ENCODE peak calls at places on chromosomes 13 and 19, in five cellular contexts. H, W, S, L and X are unnamed samples.

GRCh38 chr19:17058236-17058635 is 17.0 kb downstream of the HAUS8 start:
- DNase-seq in H (no peak), W (no peak), S (no peak), L (no peak), X (no peak)

GRCh38 chr13:110126391-110126961 is 180.5 kb downstream of the COL4A1 start:
- DNase-seq in H (peak; percentile 78), W (peak; percentile 90), S (no peak), L (peak; percentile 58), X (peak; percentile 76)

GRCh38 chr13:59545007-59545406 is 618.7 kb downstream of the DIAPH3 start:
- DNase-seq in H (no peak), W (no peak), S (no peak), L (no peak), X (peak; percentile 30)

GRCh38 chr19:1967087-1967608 is 26.2 kb downstream of the CSNK1G2 start:
- DNase-seq in H (no peak), W (no peak), S (no peak), L (no peak), X (no peak)

GRCh38 chr19:38319421-38320258 is at the start of gene KCNK6:
- DNase-seq in H (peak; percentile 66), W (no peak), S (no peak), L (peak; percentile 59), X (peak; percentile 87)

GRCh38 chr13:36981156-36981743 is 17.9 kb downstream of the ALG5 start:
- DNase-seq in H (no peak), W (no peak), S (peak; percentile 9), L (no peak), X (peak; percentile 24)

GRCh38 chr13:77724092-77724491 is 26.6 kb downstream of the SLAIN1 start:
- DNase-seq in H (no peak), W (no peak), S (no peak), L (no peak), X (no peak)

GRCh38 chr13:20175907-20176652 is 15.2 kb upstream of the GJA3 start:
- DNase-seq in H (no peak), W (no peak), S (no peak), L (no peak), X (no peak)

GRCh38 chr13:64912141-64912540 is 2318.0 kb downstream of the PCDH9 start:
- DNase-seq in H (no peak), W (peak; percentile 55), S (no peak), L (no peak), X (no peak)

GRCh38 chr13:60369242-60369641 is 27.8 kb upstream of the TDRD3 start:
- DNase-seq in H (no peak), W (no peak), S (no peak), L (no peak), X (no peak)

GRCh38 chr19:2255982-2256685 is at the start of gene JSRP1:
- DNase-seq in H (no peak), W (no peak), S (no peak), L (no peak), X (peak; percentile 76)

GRCh38 chr19:14916848-14917247 is 24.4 kb upstream of the OR7C2 start:
- DNase-seq in H (no peak), W (no peak), S (no peak), L (no peak), X (peak; percentile 40)

GRCh38 chr13:32594339-32594738 is 8.1 kb downstream of the PDS5B start:
- DNase-seq in H (no peak), W (no peak), S (no peak), L (no peak), X (no peak)

GRCh38 chr13:41610426-41610825 is 153.1 kb downstream of the RGCC start:
- DNase-seq in H (peak; percentile 45), W (peak; percentile 76), S (no peak), L (peak; percentile 32), X (no peak)

GRCh38 chr13:41222259-41222852 is 28.0 kb upstream of the KBTBD7 start:
- DNase-seq in H (peak; percentile 36), W (peak; percentile 67), S (peak; percentile 59), L (peak; percentile 23), X (peak; percentile 57)

GRCh38 chr19:46925548-46925950 is 64.8 kb downstream of the ARHGAP35 start:
- DNase-seq in H (no peak), W (no peak), S (no peak), L (no peak), X (no peak)

GRCh38 chr19:18468517-18468916 is 30.6 kb upstream of the ISYNA1 start:
- DNase-seq in H (no peak), W (no peak), S (no peak), L (no peak), X (no peak)

GRCh38 chr13:99911069-99911964 is 60.2 kb downstream of the ZIC5 start:
- DNase-seq in H (no peak), W (no peak), S (no peak), L (no peak), X (peak; percentile 41)

GRCh38 chr13:32164622-32165268 is 133.2 kb downstream of the FRY start:
- DNase-seq in H (no peak), W (peak; percentile 73), S (peak; percentile 60), L (no peak), X (peak; percentile 37)

GRCh38 chr13:24176351-24177101 is 16.0 kb downstream of the SPATA13 start:
- DNase-seq in H (no peak), W (no peak), S (no peak), L (no peak), X (no peak)

GRCh38 chr19:12668937-12669271 is 2.3 kb downstream of the WDR83 start:
- DNase-seq in H (peak; percentile 46), W (peak; percentile 60), S (peak; percentile 79), L (peak; percentile 47), X (peak; percentile 77)

GRCh38 chr13:62110079-62110478 is 694.4 kb upstream of the PCDH20 start:
- DNase-seq in H (no peak), W (no peak), S (no peak), L (no peak), X (no peak)

GRCh38 chr13:63304497-63304896 is 1888.8 kb upstream of the PCDH20 start:
- DNase-seq in H (no peak), W (no peak), S (no peak), L (no peak), X (no peak)

GRCh38 chr13:66427330-66427990 is 802.7 kb downstream of the PCDH9 start:
- DNase-seq in H (no peak), W (no peak), S (no peak), L (no peak), X (no peak)

DNA sequence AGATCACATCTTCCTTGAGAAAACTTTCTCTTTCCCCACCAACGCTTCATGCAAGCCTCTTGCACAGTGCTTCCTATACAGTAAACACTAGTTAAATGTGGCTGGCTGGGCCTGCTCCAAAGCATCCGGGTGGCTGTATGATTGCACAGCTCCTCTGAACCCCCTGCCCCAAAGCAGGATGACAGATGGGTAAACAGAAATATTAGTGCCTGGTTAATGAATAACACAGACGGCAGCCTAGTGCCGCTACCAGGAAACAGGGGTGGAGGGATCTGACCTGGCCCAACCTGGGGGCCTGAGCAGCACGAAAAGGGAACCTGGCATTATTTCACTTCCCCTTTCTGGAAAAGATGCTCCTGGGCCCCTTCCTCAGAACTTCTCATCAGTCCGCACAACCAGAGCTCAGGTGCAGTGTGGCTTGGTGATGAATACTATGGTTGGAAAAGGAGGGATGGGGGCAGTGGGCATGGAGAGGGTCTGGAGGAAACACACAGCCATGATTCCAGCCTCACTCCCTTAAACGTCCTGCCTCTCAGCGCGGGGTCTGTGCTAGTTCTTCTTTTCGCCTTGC is 10.8 kb downstream of the FFAR2 start:
- DNase-seq in H (no peak), W (no peak), S (no peak), L (no peak), X (no peak)
- H3K4me3 ChIP-seq in H (no peak overlapping the region), W (no peak overlapping the region), S (no peak overlapping the region), L (no peak overlapping the region), X (no peak overlapping the region)

GRCh38 chr19:39416152-39416551 is 3.7 kb downstream of the PLEKHG2 start:
- DNase-seq in H (no peak), W (no peak), S (no peak), L (no peak), X (peak; percentile 43)

GRCh38 chr19:39416626-39417120 is 4.2 kb downstream of the PLEKHG2 start:
- DNase-seq in H (no peak), W (no peak), S (no peak), L (peak; percentile 31), X (peak; percentile 86)

GRCh38 chr19:39413903-39414608 is 1.6 kb downstream of the PLEKHG2 start:
- DNase-seq in H (no peak), W (no peak), S (peak; percentile 52), L (peak; percentile 47), X (peak; percentile 75)

GRCh38 chr19:39413269-39413902 is 917 bp downstream of the PLEKHG2 start:
- DNase-seq in H (peak; percentile 90), W (no peak), S (peak; percentile 70), L (peak; percentile 82), X (peak; percentile 94)

DNA sequence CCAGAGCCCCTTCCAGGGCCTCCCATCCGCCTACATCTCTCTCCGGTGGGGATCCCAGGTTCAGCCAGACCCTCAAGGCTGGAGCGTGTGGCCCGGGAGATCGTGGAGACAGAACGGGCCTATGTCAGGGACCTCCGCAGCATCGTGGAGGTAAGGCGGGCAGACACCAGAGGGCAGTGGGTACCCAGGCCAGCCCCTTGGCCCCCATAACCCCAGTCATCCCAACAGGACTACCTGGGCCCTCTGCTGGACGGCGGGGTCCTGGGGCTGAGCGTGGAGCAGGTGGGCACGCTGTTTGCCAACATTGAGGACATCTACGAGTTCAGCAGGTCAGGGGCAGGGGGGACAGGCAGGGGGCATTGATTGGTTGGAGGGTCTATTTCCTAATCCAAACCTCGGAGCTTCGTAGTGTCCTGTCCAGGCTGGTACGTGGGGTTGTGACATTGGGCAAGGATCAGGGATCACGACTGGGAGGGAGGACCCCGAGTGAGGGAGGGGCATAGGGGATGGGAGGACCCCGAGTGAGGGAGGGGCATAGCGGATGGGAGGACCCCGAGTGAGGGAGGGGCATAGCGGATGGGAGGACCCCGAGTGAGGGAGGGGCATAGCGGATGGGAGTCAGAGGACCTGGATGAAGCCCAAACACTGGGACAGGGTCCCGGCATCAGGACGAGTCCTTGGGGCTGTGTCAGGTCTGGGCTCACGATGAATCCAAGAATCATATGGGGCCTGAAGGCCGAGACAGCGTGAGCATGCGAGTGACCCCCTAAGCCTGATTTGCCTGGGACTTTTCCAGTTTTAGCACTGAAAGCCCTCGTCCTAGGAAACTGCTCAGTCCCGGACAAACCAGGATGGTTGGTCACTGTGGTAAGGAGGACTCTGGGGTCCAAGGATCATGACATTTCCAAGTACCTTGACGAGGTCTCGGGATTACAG is 2.9 kb downstream of the PLEKHG2 start:
- DNase-seq in H (no peak), W (no peak), S (no peak), L (peak; percentile 41), X (peak; percentile 83)
- H3K36me3 ChIP-seq in H (no peaks in the 10 kb centered on the region), W (peaks cover 43% of the 10 kb centered on the region), S (peaks cover 23% of the 10 kb centered on the region), L (no peaks in the 10 kb centered on the region), X (peaks cover 20% of the 10 kb centered on the region)

GRCh38 chr19:7004313-7004931 is 16.8 kb downstream of the MBD3L2B start:
- DNase-seq in H (no peak), W (peak; percentile 27), S (peak; percentile 18), L (no peak), X (peak; percentile 17)
- H3K27me3 ChIP-seq in H (peaks cover 12% of the 10 kb centered on the region), W (no peaks in the 10 kb centered on the region), S (no peaks in the 10 kb centered on the region), L (no peaks in the 10 kb centered on the region), X (no peaks in the 10 kb centered on the region)

DNA sequence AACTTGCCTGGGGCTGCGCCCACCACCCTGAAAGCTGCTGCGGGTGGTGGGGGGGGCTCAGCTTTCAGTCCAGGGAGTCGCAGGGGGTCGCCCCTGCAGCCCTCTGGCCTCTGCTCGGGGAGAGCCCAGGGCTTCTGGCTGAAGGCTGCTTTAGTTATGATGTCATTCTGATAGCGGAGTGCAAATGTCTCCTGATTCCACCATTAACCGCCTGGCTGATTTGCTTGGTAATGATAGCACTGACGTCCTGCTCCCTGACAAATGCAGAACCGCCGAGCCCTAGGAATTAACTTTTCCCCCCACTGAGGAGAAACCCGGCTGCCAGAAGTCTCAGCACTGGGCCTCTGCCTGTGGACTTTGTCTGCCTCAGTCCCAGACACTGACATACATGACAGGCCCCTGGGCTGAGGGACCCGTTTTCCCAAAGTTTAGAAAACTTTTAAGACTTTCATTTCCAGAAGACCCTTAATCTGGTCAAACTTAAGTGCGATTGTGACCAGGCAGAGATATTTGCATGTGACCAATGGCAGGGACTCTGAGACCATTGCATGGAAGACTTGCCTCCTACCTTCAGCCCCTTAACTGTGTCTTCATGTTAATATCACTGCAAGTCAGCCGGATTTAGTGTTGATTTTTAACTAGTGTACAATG is 142.5 kb upstream of the ZNF536 start:
- DNase-seq in H (no peak), W (peak; percentile 4), S (no peak), L (no peak), X (peak; percentile 73)
- H3K4me3 ChIP-seq in H (peak overlapping the region; percentile 52), W (no peak overlapping the region), S (no peak overlapping the region), L (no peak overlapping the region), X (no peak overlapping the region)